ENCODE peak calls at places on chromosomes 7 and 10, in ten cellular contexts. V is heart left ventricle, B is HCT116, X is gastrocnemius medialis, I is A549, O is K562, R is GM12878, K is upper lobe of left lung, P is right lobe of liver, D is IMR-90. C is an unnamed sample.

GRCh38 chr10:29949411-29950011 is 109.9 kb downstream of the JCAD start:
- ATAC-seq in V (no peak), B (no peak), X (no peak), I (no peak), O (no peak), R (peak), K (peak), P (peak), D (peak), C (no peak)

GRCh38 chr7:44272981-44273380 is 52.4 kb downstream of the CAMK2B start:
- ATAC-seq in V (no peak), B (no peak), X (no peak), I (no peak), O (no peak), R (no peak), K (no peak), P (no peak), D (no peak), C (no peak)

GRCh38 chr10:21495002-21495685 is 30.3 kb downstream of the SKIDA1 start:
- ATAC-seq in V (peak), B (no peak), X (peak), I (no peak), O (no peak), R (peak), K (peak), P (no peak), D (peak), C (peak)

GRCh38 chr10:83941189-83941588 is 198.1 kb upstream of the GHITM start:
- ATAC-seq in V (no peak), B (no peak), X (no peak), I (no peak), O (no peak), R (no peak), K (no peak), P (no peak), D (no peak), C (no peak)

GRCh38 chr10:109976657-109977056 is 31.1 kb upstream of the ADD3 start:
- ATAC-seq in V (no peak), B (no peak), X (no peak), I (no peak), O (no peak), R (no peak), K (no peak), P (peak), D (no peak), C (no peak)

GRCh38 chr7:34755008-34755407 is 97.0 kb downstream of the NPSR1 start:
- ATAC-seq in V (no peak), B (no peak), X (no peak), I (no peak), O (no peak), R (peak), K (no peak), P (no peak), D (no peak), C (no peak)

GRCh38 chr7:73986158-73986631 is 41.8 kb upstream of the ELN start:
- ATAC-seq in V (peak), B (no peak), X (peak), I (no peak), O (no peak), R (no peak), K (peak), P (no peak), D (peak), C (peak)

GRCh38 chr10:100696477-100696901 is 48.9 kb upstream of the PAX2 start:
- ATAC-seq in V (no peak), B (peak), X (no peak), I (peak), O (no peak), R (peak), K (no peak), P (no peak), D (no peak), C (no peak)

GRCh38 chr7:115707684-115708341 is 322.8 kb downstream of the TFEC start:
- ATAC-seq in V (no peak), B (peak), X (no peak), I (peak), O (no peak), R (no peak), K (no peak), P (no peak), D (no peak), C (no peak)

GRCh38 chr10:63072951-63073350 is 60.2 kb upstream of the NRBF2 start:
- ATAC-seq in V (no peak), B (no peak), X (no peak), I (no peak), O (peak), R (no peak), K (no peak), P (no peak), D (no peak), C (no peak)

GRCh38 chr7:149209518-149210269 is 14.3 kb downstream of the ZNF282 start:
- ATAC-seq in V (no peak), B (peak), X (no peak), I (peak), O (peak), R (peak), K (peak), P (peak), D (peak), C (no peak)

GRCh38 chr10:8070440-8070839 is 16.0 kb downstream of the GATA3 start:
- ATAC-seq in V (no peak), B (no peak), X (no peak), I (no peak), O (no peak), R (no peak), K (no peak), P (no peak), D (no peak), C (no peak)

GRCh38 chr7:133871757-133872156 is 255.4 kb upstream of the LRGUK start:
- ATAC-seq in V (no peak), B (no peak), X (no peak), I (no peak), O (no peak), R (no peak), K (no peak), P (no peak), D (no peak), C (no peak)

GRCh38 chr7:107857541-107857912 is 33.5 kb upstream of the DLD start:
- ATAC-seq in V (no peak), B (no peak), X (no peak), I (no peak), O (no peak), R (no peak), K (no peak), P (peak), D (peak), C (no peak)

GRCh38 chr7:138259675-138260074 is 183.4 kb downstream of the AKR1D1 start:
- ATAC-seq in V (no peak), B (no peak), X (no peak), I (no peak), O (no peak), R (no peak), K (no peak), P (no peak), D (no peak), C (no peak)

GRCh38 chr10:84523509-84523908 is 195.1 kb downstream of the CCSER2 start:
- ATAC-seq in V (no peak), B (no peak), X (no peak), I (peak), O (no peak), R (no peak), K (no peak), P (no peak), D (peak), C (no peak)

GRCh38 chr10:118913825-118914224 is 115.7 kb upstream of the NANOS1 start:
- ATAC-seq in V (peak), B (no peak), X (no peak), I (no peak), O (no peak), R (no peak), K (no peak), P (no peak), D (no peak), C (no peak)

GRCh38 chr7:4730276-4730675 is 45.1 kb upstream of the AP5Z1 start:
- ATAC-seq in V (no peak), B (no peak), X (no peak), I (no peak), O (no peak), R (no peak), K (no peak), P (no peak), D (no peak), C (no peak)

GRCh38 chr10:117237401-117237991 is 3.4 kb upstream of the SLC18A2 start:
- ATAC-seq in V (peak), B (no peak), X (no peak), I (no peak), O (peak), R (peak), K (peak), P (no peak), D (no peak), C (no peak)

GRCh38 chr7:103347507-103348267 is at the start of gene PSMC2:
- ATAC-seq in V (peak), B (peak), X (peak), I (peak), O (peak), R (peak), K (peak), P (peak), D (peak), C (peak)

GRCh38 chr7:82343716-82344115 is 99.9 kb downstream of the CACNA2D1 start:
- ATAC-seq in V (no peak), B (no peak), X (no peak), I (no peak), O (no peak), R (no peak), K (no peak), P (no peak), D (no peak), C (no peak)
- TF ChIP-seq POLR2A in V (no peak), B (no peak), X (no peak), I (no peak), O (no peak), R (no peak), K (no peak), P (no peak), D (no peak), C (no peak)

GRCh38 chr10:113052076-113052830 is 102.2 kb downstream of the TCF7L2 start:
- ATAC-seq in V (no peak), B (peak), X (no peak), I (no peak), O (peak), R (no peak), K (no peak), P (peak), D (no peak), C (no peak)
- TF ChIP-seq CTCF in V (peak), B (peak), X (no peak), I (peak), O (peak), R (no peak), K (no peak), P (peak), D (peak), C (no peak)

GRCh38 chr10:12195603-12196506 is at the start of the genes CDC123 and NUDT5:
- ATAC-seq in V (peak), B (peak), X (peak), I (peak), O (peak), R (peak), K (peak), P (peak), D (peak), C (peak)
- TF ChIP-seq POLR2A in V (no peak), B (peak), X (no peak), I (peak), O (peak), R (peak), K (no peak), P (peak), D (no peak), C (peak)

GRCh38 chr10:92839191-92840085 is 8.9 kb upstream of the EXOC6 start:
- ATAC-seq in V (peak), B (no peak), X (no peak), I (no peak), O (peak), R (peak), K (peak), P (peak), D (peak), C (peak)
- TF ChIP-seq CTCF in V (peak), B (peak), X (no peak), I (peak), O (peak), R (peak), K (no peak), P (no peak), D (peak), C (no peak)

GRCh38 chr10:62050941-62051433 is 149.5 kb downstream of the ARID5B start:
- ATAC-seq in V (peak), B (no peak), X (peak), I (peak), O (no peak), R (peak), K (peak), P (peak), D (peak), C (peak)
- TF ChIP-seq POLR2A in V (no peak), B (no peak), X (peak), I (no peak), O (no peak), R (peak), K (peak), P (peak), D (peak), C (peak)

C was measured in gastroesophageal sphincter.